ENCODE peak calls at places on chromosomes 12 and 14, in four cellular contexts. One of them, this sample, is unnamed.

GRCh38 chr12:26062006-26062405 is 62.8 kb downstream of the BHLHE41 start:
- DNase-seq in CD8-positive, alpha-beta memory T cell: no peak
- DNase-seq in upper lobe of left lung: no peak
- DNase-seq in HCT116: no peak
- DNase-seq in this sample: no peak

GRCh38 chr12:55682087-55682796 is 25.5 kb downstream of the ITGA7 start:
- DNase-seq in CD8-positive, alpha-beta memory T cell: no peak
- DNase-seq in upper lobe of left lung: no peak
- DNase-seq in HCT116: no peak
- DNase-seq in this sample: no peak

GRCh38 chr12:81668475-81668874 is 90.7 kb downstream of the PPFIA2 start:
- DNase-seq in CD8-positive, alpha-beta memory T cell: no peak
- DNase-seq in upper lobe of left lung: no peak
- DNase-seq in HCT116: peak; percentile 26
- DNase-seq in this sample: no peak

GRCh38 chr14:104632781-104633180 is 28.2 kb upstream of the TMEM179 start:
- DNase-seq in CD8-positive, alpha-beta memory T cell: no peak
- DNase-seq in HCT116: no peak
- DNase-seq in upper lobe of left lung: no peak
- DNase-seq in this sample: no peak

GRCh38 chr12:111685322-111685810 is 390 bp downstream of the BRAP start:
- DNase-seq in upper lobe of left lung: no peak
- DNase-seq in CD8-positive, alpha-beta memory T cell: no peak
- DNase-seq in HCT116: no peak
- DNase-seq in this sample: no peak

GRCh38 chr14:69473271-69473670 is 11.3 kb upstream of the PLEKHD1 start:
- DNase-seq in upper lobe of left lung: no peak
- DNase-seq in CD8-positive, alpha-beta memory T cell: no peak
- DNase-seq in HCT116: no peak
- DNase-seq in this sample: no peak

GRCh38 chr14:59131926-59132763 is 56.3 kb upstream of the DAAM1 start:
- DNase-seq in upper lobe of left lung: no peak
- DNase-seq in CD8-positive, alpha-beta memory T cell: no peak
- DNase-seq in HCT116: no peak
- DNase-seq in this sample: no peak

GRCh38 chr14:94059998-94060397 is 21.0 kb downstream of the DDX24 start:
- DNase-seq in upper lobe of left lung: no peak
- DNase-seq in HCT116: no peak
- DNase-seq in CD8-positive, alpha-beta memory T cell: no peak
- DNase-seq in this sample: no peak

GRCh38 chr14:77372304-77372841 is 4.5 kb downstream of the TMED8 start:
- DNase-seq in upper lobe of left lung: no peak
- DNase-seq in CD8-positive, alpha-beta memory T cell: no peak
- DNase-seq in HCT116: no peak
- DNase-seq in this sample: no peak

GRCh38 chr12:106173442-106173841 is 34.7 kb upstream of the NUAK1 start:
- DNase-seq in CD8-positive, alpha-beta memory T cell: no peak
- DNase-seq in HCT116: no peak
- DNase-seq in upper lobe of left lung: no peak
- DNase-seq in this sample: no peak

GRCh38 chr12:131283191-131283861 is 329.6 kb downstream of the ADGRD1 start:
- DNase-seq in upper lobe of left lung: peak; percentile 22
- DNase-seq in HCT116: no peak
- DNase-seq in CD8-positive, alpha-beta memory T cell: no peak
- DNase-seq in this sample: no peak

GRCh38 chr12:29428630-29429029 is 47.7 kb upstream of the ERGIC2 start:
- DNase-seq in HCT116: peak; percentile 63
- DNase-seq in CD8-positive, alpha-beta memory T cell: no peak
- DNase-seq in upper lobe of left lung: no peak
- DNase-seq in this sample: no peak

GRCh38 chr12:93347054-93347786 is 30.5 kb upstream of the NUDT4 start:
- DNase-seq in upper lobe of left lung: no peak
- DNase-seq in HCT116: no peak
- DNase-seq in CD8-positive, alpha-beta memory T cell: no peak
- DNase-seq in this sample: no peak

GRCh38 chr12:45775465-45775864 is 46.0 kb downstream of the ARID2 start:
- DNase-seq in upper lobe of left lung: no peak
- DNase-seq in HCT116: no peak
- DNase-seq in CD8-positive, alpha-beta memory T cell: no peak
- DNase-seq in this sample: no peak

DNA sequence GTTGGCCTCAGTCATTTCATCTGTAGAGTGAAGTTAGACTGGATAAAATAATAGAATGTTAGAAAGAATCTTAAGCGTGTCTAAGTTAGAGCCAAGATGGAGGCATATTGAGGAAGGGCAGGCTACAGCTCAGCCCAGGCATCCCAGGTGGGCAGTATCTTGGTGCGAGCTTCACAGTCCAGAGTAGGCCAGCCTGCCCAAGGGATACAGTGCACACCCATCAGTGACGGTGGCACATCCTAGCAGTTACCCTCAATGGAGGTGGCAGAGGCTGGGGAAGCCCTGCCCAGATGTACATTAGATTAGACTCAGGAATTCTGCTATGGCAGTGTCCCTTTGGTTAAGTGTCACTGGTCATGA is 21.5 kb downstream of the TULP3 start:
- DNase-seq in CD8-positive, alpha-beta memory T cell: no peak
- DNase-seq in HCT116: no peak
- DNase-seq in upper lobe of left lung: no peak
- DNase-seq in this sample: no peak
- H3K27ac ChIP-seq in CD8-positive, alpha-beta memory T cell: no peak overlapping the region
- H3K27ac ChIP-seq in HCT116: no peak overlapping the region
- H3K27ac ChIP-seq in upper lobe of left lung: no peak overlapping the region
- H3K27ac ChIP-seq in this sample: no peak overlapping the region

GRCh38 chr14:50343424-50343823 is 31.3 kb downstream of the DMAC2L start:
- DNase-seq in HCT116: no peak
- DNase-seq in CD8-positive, alpha-beta memory T cell: no peak
- DNase-seq in upper lobe of left lung: no peak
- DNase-seq in this sample: no peak
- H3K27ac ChIP-seq in HCT116: no peak overlapping the region
- H3K27ac ChIP-seq in CD8-positive, alpha-beta memory T cell: no peak overlapping the region
- H3K27ac ChIP-seq in upper lobe of left lung: no peak overlapping the region
- H3K27ac ChIP-seq in this sample: no peak overlapping the region

GRCh38 chr12:121964813-121965643 is 46.6 kb downstream of the CFAP251 start:
- DNase-seq in upper lobe of left lung: no peak
- DNase-seq in CD8-positive, alpha-beta memory T cell: no peak
- DNase-seq in HCT116: no peak
- DNase-seq in this sample: no peak
- H3K27ac ChIP-seq in upper lobe of left lung: no peak overlapping the region
- H3K27ac ChIP-seq in CD8-positive, alpha-beta memory T cell: no peak overlapping the region
- H3K27ac ChIP-seq in HCT116: no peak overlapping the region
- H3K27ac ChIP-seq in this sample: no peak overlapping the region

GRCh38 chr14:54672181-54672580 is 105.3 kb downstream of the SAMD4A start:
- DNase-seq in HCT116: no peak
- DNase-seq in upper lobe of left lung: no peak
- DNase-seq in CD8-positive, alpha-beta memory T cell: no peak
- DNase-seq in this sample: no peak

GRCh38 chr14:54674342-54674741 is 107.4 kb downstream of the SAMD4A start:
- DNase-seq in CD8-positive, alpha-beta memory T cell: no peak
- DNase-seq in upper lobe of left lung: no peak
- DNase-seq in HCT116: no peak
- DNase-seq in this sample: no peak

GRCh38 chr14:54673193-54674121 is 106.5 kb downstream of the SAMD4A start:
- DNase-seq in HCT116: no peak
- DNase-seq in upper lobe of left lung: no peak
- DNase-seq in CD8-positive, alpha-beta memory T cell: no peak
- DNase-seq in this sample: no peak

GRCh38 chr14:54671537-54671936 is 104.6 kb downstream of the SAMD4A start:
- DNase-seq in HCT116: no peak
- DNase-seq in CD8-positive, alpha-beta memory T cell: no peak
- DNase-seq in upper lobe of left lung: no peak
- DNase-seq in this sample: no peak

GRCh38 chr14:54672688-54673087 is 105.8 kb downstream of the SAMD4A start:
- DNase-seq in upper lobe of left lung: no peak
- DNase-seq in HCT116: no peak
- DNase-seq in CD8-positive, alpha-beta memory T cell: no peak
- DNase-seq in this sample: no peak
- H3K27ac ChIP-seq in upper lobe of left lung: no peak overlapping the region
- H3K27ac ChIP-seq in HCT116: no peak overlapping the region
- H3K27ac ChIP-seq in CD8-positive, alpha-beta memory T cell: no peak overlapping the region
- H3K27ac ChIP-seq in this sample: peak overlapping the region; percentile 86

GRCh38 chr12:31850268-31850667 is 108.9 kb upstream of the RESF1 start:
- DNase-seq in HCT116: no peak
- DNase-seq in upper lobe of left lung: no peak
- DNase-seq in CD8-positive, alpha-beta memory T cell: no peak
- DNase-seq in this sample: no peak
- H3K27ac ChIP-seq in HCT116: no peak overlapping the region
- H3K27ac ChIP-seq in upper lobe of left lung: no peak overlapping the region
- H3K27ac ChIP-seq in CD8-positive, alpha-beta memory T cell: no peak overlapping the region
- H3K27ac ChIP-seq in this sample: no peak overlapping the region

DNA sequence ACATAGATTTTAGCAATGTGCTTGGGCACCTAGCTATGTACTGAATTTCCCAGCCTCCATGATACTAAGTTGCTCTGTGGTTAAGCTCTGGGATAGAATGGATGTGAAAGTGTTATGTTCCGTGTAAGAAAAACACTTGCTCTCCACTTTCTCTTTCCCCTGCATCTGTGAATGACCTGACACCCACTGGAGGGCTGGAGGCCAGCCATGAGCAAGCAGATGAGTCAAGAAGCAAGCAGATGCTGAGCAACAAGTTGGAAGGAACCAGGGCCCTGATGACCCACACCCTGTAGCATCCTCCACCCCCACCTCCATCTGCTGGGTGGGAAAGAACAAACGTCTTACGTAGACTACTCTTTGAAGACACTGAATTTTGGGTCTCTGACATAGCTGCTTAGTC is 56.6 kb downstream of the EID3 start:
- DNase-seq in upper lobe of left lung: no peak
- DNase-seq in HCT116: no peak
- DNase-seq in CD8-positive, alpha-beta memory T cell: no peak
- DNase-seq in this sample: no peak
- H3K27ac ChIP-seq in upper lobe of left lung: no peak overlapping the region
- H3K27ac ChIP-seq in HCT116: no peak overlapping the region
- H3K27ac ChIP-seq in CD8-positive, alpha-beta memory T cell: no peak overlapping the region
- H3K27ac ChIP-seq in this sample: no peak overlapping the region

GRCh38 chr12:52147367-52147972 is 44.3 kb downstream of the KRT80 start:
- DNase-seq in CD8-positive, alpha-beta memory T cell: no peak
- DNase-seq in upper lobe of left lung: peak; percentile 93
- DNase-seq in HCT116: peak; percentile 99
- DNase-seq in this sample: no peak
- H3K27ac ChIP-seq in CD8-positive, alpha-beta memory T cell: no peak overlapping the region
- H3K27ac ChIP-seq in upper lobe of left lung: peak overlapping the region; percentile 89
- H3K27ac ChIP-seq in HCT116: peak overlapping the region; percentile 100
- H3K27ac ChIP-seq in this sample: peak overlapping the region; percentile 85